ENCODE peak calls at places on chromosomes 7 and 10, in four cellular contexts. J, K, S and R are unnamed samples.

GRCh38 chr7:137754076-137754851 is 92.5 kb downstream of the DGKI start:
- DNase-seq in S (no peak), K (no peak), J (no peak), R (no peak)

GRCh38 chr7:17528636-17529035 is 230.2 kb downstream of the AHR start:
- DNase-seq in S (no peak), K (no peak), J (no peak), R (no peak)

GRCh38 chr7:155660059-155660757 is 15.7 kb downstream of the RBM33 start:
- DNase-seq in J (no peak), K (no peak), S (peak; percentile 59), R (no peak)

GRCh38 chr10:9579110-9579705 is 1438.5 kb upstream of the CELF2 start:
- DNase-seq in S (peak; percentile 58), K (no peak), J (no peak), R (no peak)

GRCh38 chr7:117785431-117785830 is 87.8 kb downstream of the CTTNBP2 start:
- DNase-seq in J (no peak), K (no peak), S (no peak), R (no peak)

GRCh38 chr10:50381637-50382036 is 130.3 kb upstream of the ASAH2 start:
- DNase-seq in K (no peak), S (no peak), J (no peak), R (no peak)

GRCh38 chr7:47477191-47478016 is 104.5 kb downstream of the TNS3 start:
- DNase-seq in J (no peak), S (no peak), K (no peak), R (no peak)

GRCh38 chr10:112953075-112953501 is 3.0 kb downstream of the TCF7L2 start:
- DNase-seq in K (peak; percentile 51), J (peak; percentile 87), S (peak; percentile 30), R (no peak)

GRCh38 chr7:16889305-16889704 is 7.5 kb upstream of the AGR3 start:
- DNase-seq in J (no peak), K (no peak), S (no peak), R (no peak)

GRCh38 chr10:34933676-34934075 is 118.6 kb upstream of the PARD3 start:
- DNase-seq in S (no peak), J (no peak), K (no peak), R (no peak)

GRCh38 chr10:111933937-111934336 is 249.6 kb downstream of the GPAM start:
- DNase-seq in J (no peak), K (no peak), S (no peak), R (no peak)

GRCh38 chr7:40219917-40220316 is 85.1 kb downstream of the SUGCT start:
- DNase-seq in K (no peak), J (no peak), S (peak; percentile 78), R (no peak)

GRCh38 chr7:79241288-79242055 is 212.0 kb downstream of the MAGI2 start:
- DNase-seq in K (no peak), S (peak; percentile 30), J (no peak), R (no peak)

GRCh38 chr7:139752600-139752999 is 25.2 kb downstream of the HIPK2 start:
- DNase-seq in S (no peak), J (peak; percentile 34), K (no peak), R (no peak)

GRCh38 chr7:129773871-129774270 is 162.4 kb downstream of the NRF1 start:
- DNase-seq in J (no peak), S (no peak), K (no peak), R (no peak)

GRCh38 chr10:88943778-88944177 is 8.8 kb downstream of the ACTA2 start:
- DNase-seq in K (no peak), J (no peak), S (no peak), R (no peak)

GRCh38 chr7:84216477-84216876 is 21.9 kb upstream of the SEMA3A start:
- DNase-seq in S (no peak), K (no peak), J (no peak), R (no peak)

GRCh38 chr7:542935-543789 is 23.5 kb upstream of the PDGFA start:
- DNase-seq in K (no peak), S (peak; percentile 59), J (no peak), R (no peak)

GRCh38 chr10:97445722-97446639 is at the start of the genes EXOSC1 and ZDHHC16:
- DNase-seq in K (peak; percentile 96), J (peak; percentile 98), S (peak; percentile 93), R (peak; percentile 80)
- TF ChIP-seq CTCF in K (no peak), J (no peak), S (peak; percentile 43), R (no peak)

DNA sequence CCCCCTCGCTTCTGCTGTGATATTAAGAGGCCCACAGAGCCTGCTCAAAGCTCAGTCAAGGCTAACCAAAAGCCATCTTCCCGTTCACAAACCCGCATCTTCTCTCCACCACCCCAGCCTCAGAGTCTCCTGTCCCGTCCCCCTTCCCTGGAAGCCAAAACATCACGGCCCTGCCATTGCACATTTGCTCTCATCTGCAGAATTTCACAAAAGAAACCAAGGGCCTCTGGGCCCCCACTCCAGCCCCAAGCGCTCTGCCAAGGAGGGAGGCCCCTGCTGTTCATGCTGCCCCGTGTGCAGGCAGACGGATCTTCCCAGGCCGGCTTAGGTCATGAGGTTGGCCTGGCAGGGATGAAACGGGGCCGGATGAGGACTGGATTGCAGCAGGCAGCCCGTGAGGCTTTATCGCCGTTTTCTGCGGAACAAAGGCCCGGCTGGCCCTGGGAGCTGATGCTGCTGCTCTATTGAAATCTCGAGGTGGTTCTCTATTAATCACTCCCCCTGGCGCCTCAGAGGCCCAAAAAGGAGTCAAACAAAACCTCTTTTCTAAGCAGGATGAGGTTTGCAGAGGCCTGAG is 31.5 kb upstream of the FOXK1 start:
- DNase-seq in S (no peak), J (no peak), K (no peak), R (no peak)
- TF ChIP-seq CTCF in S (no peak), J (no peak), K (no peak), R (no peak)

DNA sequence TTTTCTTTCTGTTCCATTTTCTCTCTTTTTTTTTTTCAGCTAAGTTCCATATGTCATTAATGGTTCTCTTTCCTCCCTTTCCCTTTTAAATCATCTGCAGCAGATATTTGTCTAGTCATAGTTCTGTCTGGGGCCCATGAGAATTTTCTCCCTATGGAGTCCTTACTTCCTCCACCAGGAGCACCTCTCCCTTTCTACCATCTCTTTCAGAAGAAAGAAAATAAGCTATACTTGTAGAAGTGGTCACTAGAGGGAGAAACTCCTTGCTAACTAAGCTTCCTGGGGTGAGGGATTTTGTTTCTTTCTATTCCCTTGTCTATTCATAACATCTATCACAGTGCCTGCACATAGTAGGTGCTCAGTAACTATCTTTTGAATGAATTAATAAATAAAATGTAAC is 230.2 kb upstream of the HPS1 start:
- DNase-seq in S (no peak), K (no peak), J (no peak), R (no peak)
- TF ChIP-seq CTCF in S (no peak), K (no peak), J (no peak), R (no peak)

GRCh38 chr10:86363184-86363832 is 3.3 kb downstream of the GRID1 start:
- DNase-seq in J (peak; percentile 85), S (peak; percentile 34), K (no peak), R (no peak)
- TF ChIP-seq CTCF in J (no peak), S (peak; percentile 69), K (no peak), R (no peak)

GRCh38 chr10:4545077-4545476 is 280.9 kb upstream of the AKR1E2 start:
- DNase-seq in K (no peak), S (no peak), J (no peak), R (no peak)

GRCh38 chr10:4543943-4544540 is 282.0 kb upstream of the AKR1E2 start:
- DNase-seq in K (no peak), S (no peak), J (no peak), R (no peak)

GRCh38 chr10:4538016-4538415 is 288.0 kb upstream of the AKR1E2 start:
- DNase-seq in K (no peak), S (no peak), J (no peak), R (no peak)

GRCh38 chr10:4546500-4546899 is 279.5 kb upstream of the AKR1E2 start:
- DNase-seq in K (no peak), S (peak; percentile 39), J (no peak), R (no peak)

DNA sequence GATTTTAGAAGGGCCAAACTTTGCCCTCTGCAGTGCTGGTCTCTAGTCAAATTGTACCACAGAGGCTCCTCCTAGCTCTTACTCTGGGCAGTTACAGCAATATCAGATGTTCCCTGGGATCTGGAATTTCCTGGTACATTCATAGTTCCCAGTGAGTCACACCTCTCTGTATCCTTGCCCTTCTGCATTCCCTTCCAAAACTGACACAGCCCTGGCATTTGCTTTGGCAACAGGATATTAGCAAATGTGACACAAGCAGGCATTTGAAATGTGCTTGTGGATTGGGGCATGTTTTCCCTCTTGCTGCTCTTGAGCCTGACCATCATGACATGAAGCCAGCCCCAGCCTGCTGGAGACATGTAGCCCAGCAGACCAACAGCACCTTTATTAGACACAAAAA is 284.7 kb upstream of the AKR1E2 start:
- DNase-seq in K (peak; percentile 53), J (peak; percentile 77), S (peak; percentile 98), R (no peak)
- TF ChIP-seq CTCF in K (no peak), J (no peak), S (peak; percentile 81), R (no peak)

GRCh38 chr10:44314802-44315460 is 70.0 kb downstream of the CXCL12 start:
- DNase-seq in J (no peak), K (no peak), S (no peak), R (no peak)
- TF ChIP-seq CTCF in J (no peak), K (no peak), S (no peak), R (no peak)

GRCh38 chr7:20793686-20794394 is 7.2 kb upstream of the SP8 start:
- DNase-seq in S (no peak), J (no peak), K (no peak), R (no peak)
- TF ChIP-seq CTCF in S (no peak), J (no peak), K (no peak), R (no peak)

DNA sequence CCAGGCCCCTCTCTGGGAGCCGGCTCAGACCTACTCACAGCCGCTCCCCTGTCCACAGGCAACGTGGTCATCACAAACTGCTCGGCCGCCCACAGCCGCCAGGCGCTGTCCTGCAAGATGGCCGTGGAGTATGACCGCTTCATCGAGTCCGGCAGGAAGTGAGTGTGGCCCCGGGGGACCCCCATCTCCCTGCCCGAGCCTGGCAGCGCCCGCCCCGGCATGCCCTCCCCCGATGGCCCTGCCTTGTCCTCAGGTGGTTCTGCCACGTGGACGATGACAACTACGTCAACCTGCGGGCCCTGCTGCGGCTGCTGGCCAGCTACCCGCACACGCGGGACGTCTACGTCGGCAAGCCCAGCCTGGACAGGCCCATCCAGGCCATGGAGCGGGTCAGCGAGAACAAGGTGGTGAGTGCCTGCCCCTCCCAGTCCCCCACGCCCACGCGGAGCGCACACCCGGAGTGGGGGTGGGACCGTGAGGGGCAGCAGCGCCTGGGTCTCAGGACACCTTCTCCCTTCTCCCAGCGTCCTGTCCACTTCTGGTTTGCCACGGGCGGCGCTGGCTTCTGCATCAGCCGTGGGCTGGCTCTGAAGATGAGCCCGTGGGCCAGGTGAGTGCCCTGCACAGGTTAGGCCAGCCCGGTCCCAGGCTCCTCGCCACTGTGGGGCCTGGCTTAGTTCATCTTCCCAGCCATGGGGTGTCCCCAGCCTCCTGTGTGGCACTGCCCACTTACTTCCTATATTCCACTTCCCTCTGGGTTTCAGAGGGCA is 5.8 kb downstream of the LFNG start:
- DNase-seq in K (no peak), S (no peak), J (peak; percentile 88), R (no peak)
- TF ChIP-seq CTCF in K (no peak), S (no peak), J (no peak), R (no peak)